ENCODE peak calls at places on chromosomes 1 and 21, in four cellular contexts. One of them, this sample, is unnamed. For H4K20me1 and H3K4me1, the result is how much of the 10 kb centered on the place peaks cover.

GRCh38 chr1:179251675-179252074 is 22.2 kb upstream of the ABL2 start:
- DNase-seq in HepG2: peak
- DNase-seq in GM12878: no peak
- DNase-seq in K562: peak
- DNase-seq in this sample: peak

GRCh38 chr1:109307363-109308021 is 681 bp upstream of the MYBPHL start:
- DNase-seq in HepG2: peak
- DNase-seq in GM12878: no peak
- DNase-seq in K562: peak
- DNase-seq in this sample: no peak

GRCh38 chr1:92797961-92798360 is 13.1 kb upstream of the EVI5 start:
- DNase-seq in HepG2: no peak
- DNase-seq in GM12878: no peak
- DNase-seq in K562: no peak
- DNase-seq in this sample: no peak

GRCh38 chr1:82893712-82894111 is 1093.0 kb downstream of the ADGRL2 start:
- DNase-seq in HepG2: no peak
- DNase-seq in GM12878: no peak
- DNase-seq in K562: no peak
- DNase-seq in this sample: peak

GRCh38 chr1:193406901-193407300 is 220.5 kb upstream of the B3GALT2 start:
- DNase-seq in HepG2: peak
- DNase-seq in GM12878: no peak
- DNase-seq in K562: peak
- DNase-seq in this sample: peak

GRCh38 chr1:233394860-233395717 is 67.6 kb downstream of the MAP3K21 start:
- DNase-seq in HepG2: peak
- DNase-seq in GM12878: no peak
- DNase-seq in K562: peak
- DNase-seq in this sample: peak

GRCh38 chr1:71053758-71054157 is 6.1 kb upstream of the PTGER3 start:
- DNase-seq in HepG2: no peak
- DNase-seq in GM12878: no peak
- DNase-seq in K562: no peak
- DNase-seq in this sample: no peak

GRCh38 chr1:16088996-16089395 is 15.5 kb upstream of the FAM131C start:
- DNase-seq in HepG2: no peak
- DNase-seq in GM12878: no peak
- DNase-seq in K562: no peak
- DNase-seq in this sample: no peak

GRCh38 chr1:39866767-39867166 is 16.5 kb downstream of the TRIT1 start:
- DNase-seq in HepG2: no peak
- DNase-seq in GM12878: no peak
- DNase-seq in K562: no peak
- DNase-seq in this sample: no peak

GRCh38 chr1:163459539-163459938 is 137.8 kb downstream of the NUF2 start:
- DNase-seq in HepG2: no peak
- DNase-seq in GM12878: no peak
- DNase-seq in K562: no peak
- DNase-seq in this sample: no peak

GRCh38 chr1:206769331-206769731 is 1.2 kb upstream of the IL19 start:
- DNase-seq in HepG2: no peak
- DNase-seq in GM12878: peak
- DNase-seq in K562: no peak
- DNase-seq in this sample: no peak

GRCh38 chr21:45010096-45010495 is 64.3 kb upstream of the ADARB1 start:
- DNase-seq in HepG2: peak
- DNase-seq in GM12878: no peak
- DNase-seq in K562: no peak
- DNase-seq in this sample: no peak

GRCh38 chr21:36255650-36256047 is 64.3 kb upstream of the MORC3 start:
- DNase-seq in HepG2: no peak
- DNase-seq in GM12878: peak
- DNase-seq in K562: no peak
- DNase-seq in this sample: no peak

GRCh38 chr1:4062560-4062959 is 162.5 kb upstream of the C1orf174 start:
- DNase-seq in HepG2: no peak
- DNase-seq in GM12878: no peak
- DNase-seq in K562: no peak
- DNase-seq in this sample: no peak

DNA sequence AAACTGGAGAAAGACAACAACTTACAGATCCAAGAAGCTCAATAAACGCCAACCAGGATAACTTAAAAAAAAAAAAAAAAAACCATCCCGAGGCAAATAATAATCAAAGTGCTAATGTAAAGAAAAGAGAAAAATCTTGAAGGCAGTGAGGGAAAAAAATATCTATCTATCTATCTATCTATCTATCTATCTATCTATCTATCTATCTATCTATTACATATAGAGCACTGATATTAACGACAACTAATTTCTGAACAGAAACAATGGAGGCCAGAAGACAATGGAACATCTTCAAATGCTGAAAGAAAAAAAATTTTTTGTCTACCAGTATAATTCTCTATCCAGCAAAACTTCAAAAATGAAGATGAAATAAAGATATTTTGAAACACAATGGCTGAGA is 18.0 kb downstream of the PACC1 start:
- DNase-seq in HepG2: no peak
- DNase-seq in GM12878: no peak
- DNase-seq in K562: no peak
- DNase-seq in this sample: no peak
- H4K20me1 ChIP-seq in HepG2: under half
- H4K20me1 ChIP-seq in GM12878: under half
- H4K20me1 ChIP-seq in K562: under half
- H4K20me1 ChIP-seq in this sample: under half

DNA sequence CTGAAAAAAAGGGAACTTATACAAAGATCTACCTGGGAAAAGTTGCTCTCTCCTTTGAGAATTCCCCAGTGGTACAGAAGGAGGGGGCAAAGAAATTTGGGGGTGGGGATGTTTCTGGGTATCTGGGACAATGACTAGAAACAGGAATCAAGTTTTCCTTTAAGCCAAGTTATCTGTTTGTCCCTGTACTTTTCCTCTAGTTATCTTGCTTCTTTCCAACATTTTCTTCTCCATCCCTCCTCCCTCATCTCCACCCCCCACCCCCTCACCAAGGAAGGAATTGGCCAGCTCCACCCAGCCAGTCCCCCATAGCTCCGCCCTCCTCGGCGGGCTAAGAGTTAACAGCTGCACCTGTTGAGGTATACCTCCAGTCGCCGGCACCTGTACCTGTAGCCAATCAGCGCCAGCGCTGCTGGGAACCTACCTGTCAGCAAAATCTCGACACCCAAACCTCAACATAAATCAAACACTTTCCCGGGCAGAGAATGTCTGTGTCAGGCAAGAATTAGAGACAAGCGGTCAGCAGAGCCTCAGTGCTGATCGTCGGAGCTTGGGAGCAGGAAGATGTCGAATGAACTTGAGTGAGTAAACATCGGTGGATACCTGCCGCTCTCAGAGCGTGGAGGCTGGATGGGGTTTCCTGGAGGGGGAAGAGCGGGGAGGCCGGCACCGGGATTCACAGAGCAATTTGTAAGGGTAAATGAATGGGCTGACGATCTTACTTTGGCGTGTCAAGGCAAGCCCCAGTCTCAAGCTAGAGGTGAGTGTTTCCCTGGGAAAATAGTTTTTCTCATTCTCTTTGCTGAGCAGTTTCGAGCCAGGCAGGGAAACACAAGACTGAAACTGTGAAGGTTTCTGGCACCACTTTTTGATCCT is at the start of gene GRHL3:
- DNase-seq in HepG2: no peak
- DNase-seq in GM12878: no peak
- DNase-seq in K562: no peak
- DNase-seq in this sample: no peak
- H3K4me1 ChIP-seq in HepG2: under half
- H3K4me1 ChIP-seq in GM12878: under half
- H3K4me1 ChIP-seq in K562: under half
- H3K4me1 ChIP-seq in this sample: under half

DNA sequence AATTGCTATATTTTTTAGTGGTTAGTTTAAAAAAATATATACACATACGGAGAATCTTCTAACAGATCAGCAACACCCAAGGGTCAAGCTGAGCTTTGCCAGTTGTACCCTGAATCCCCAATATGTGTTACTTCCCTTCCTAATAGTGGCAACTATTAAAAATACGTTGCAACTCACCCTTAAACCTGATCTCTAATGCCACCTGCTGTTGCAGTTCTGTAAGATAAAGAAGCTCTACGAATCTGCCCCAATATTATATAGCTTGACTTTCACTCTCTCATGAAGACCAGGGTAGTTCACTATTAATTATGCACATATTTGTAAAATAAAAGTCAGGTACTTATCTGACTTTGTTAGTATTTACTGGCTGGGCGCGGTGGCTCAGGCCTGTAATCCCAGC is 58.4 kb downstream of the ASH1L start:
- DNase-seq in HepG2: peak
- DNase-seq in GM12878: no peak
- DNase-seq in K562: peak
- DNase-seq in this sample: peak
- TF ChIP-seq FOXM1 in HepG2: no peak
- TF ChIP-seq FOXM1 in GM12878: no peak
- TF ChIP-seq FOXM1 in K562: no peak
- TF ChIP-seq FOXM1 in this sample: no peak

GRCh38 chr21:18334066-18334465 is 69.5 kb downstream of the TMPRSS15 start:
- DNase-seq in HepG2: no peak
- DNase-seq in GM12878: no peak
- DNase-seq in K562: no peak
- DNase-seq in this sample: no peak
- H4K20me1 ChIP-seq in HepG2: under half
- H4K20me1 ChIP-seq in GM12878: under half
- H4K20me1 ChIP-seq in K562: under half
- H4K20me1 ChIP-seq in this sample: under half

GRCh38 chr1:46615735-46616134 is 876 bp downstream of the MOB3C start:
- DNase-seq in HepG2: no peak
- DNase-seq in GM12878: no peak
- DNase-seq in K562: no peak
- DNase-seq in this sample: peak

GRCh38 chr1:46612937-46613660 is 3.5 kb downstream of the MOB3C start:
- DNase-seq in HepG2: no peak
- DNase-seq in GM12878: no peak
- DNase-seq in K562: no peak
- DNase-seq in this sample: no peak

GRCh38 chr1:46614604-46614984 is 2.0 kb downstream of the MOB3C start:
- DNase-seq in HepG2: no peak
- DNase-seq in GM12878: no peak
- DNase-seq in K562: no peak
- DNase-seq in this sample: no peak

GRCh38 chr1:46615088-46615487 is 1.5 kb downstream of the MOB3C start:
- DNase-seq in HepG2: no peak
- DNase-seq in GM12878: no peak
- DNase-seq in K562: no peak
- DNase-seq in this sample: no peak

DNA sequence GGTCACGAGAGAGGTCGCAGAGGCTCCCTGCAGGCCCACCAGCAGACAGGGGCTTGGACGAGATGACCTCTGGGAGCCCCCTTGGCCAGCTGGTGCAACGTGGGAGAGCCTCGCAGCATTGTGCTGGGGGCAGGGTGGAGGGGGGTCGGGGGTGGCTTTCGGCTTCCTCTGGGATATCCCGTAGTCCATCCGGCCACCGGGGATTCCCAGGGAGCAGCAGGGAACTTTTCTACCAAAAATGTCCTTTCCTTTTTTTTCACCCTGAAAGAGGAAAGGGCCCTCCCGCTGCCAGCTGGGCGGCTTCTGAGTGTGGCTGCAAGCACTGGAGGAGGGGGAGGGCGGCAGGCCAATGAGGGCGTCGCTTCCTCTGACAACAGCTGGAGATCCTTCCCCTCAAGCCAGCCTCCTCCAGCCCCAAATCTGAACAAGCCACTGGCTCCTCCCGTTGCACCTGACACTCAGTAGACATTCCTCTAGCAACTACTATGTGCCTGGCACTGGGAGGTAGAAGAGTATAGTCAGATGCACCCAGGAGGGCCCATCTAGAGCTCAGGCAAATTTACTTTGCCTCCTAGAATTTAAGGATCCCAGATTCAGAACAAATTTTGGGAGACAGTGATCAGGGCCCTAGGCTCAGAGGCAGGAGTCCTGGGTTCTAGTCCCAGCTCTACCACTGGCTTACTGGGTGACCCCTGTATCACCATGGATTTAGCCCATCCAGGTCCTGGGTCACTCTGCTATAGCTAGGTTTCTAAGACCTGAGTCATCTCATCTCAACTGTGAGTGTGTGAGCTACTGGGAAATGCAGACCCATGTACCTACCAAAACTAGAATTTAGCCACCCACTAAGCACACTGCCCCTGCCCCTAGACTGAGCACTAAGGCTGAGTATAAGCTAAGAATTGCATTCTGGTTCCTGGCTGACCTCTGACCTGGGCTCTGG is 2.7 kb downstream of the MOB3C start:
- DNase-seq in HepG2: no peak
- DNase-seq in GM12878: peak
- DNase-seq in K562: no peak
- DNase-seq in this sample: no peak
- H3K4me1 ChIP-seq in HepG2: under half
- H3K4me1 ChIP-seq in GM12878: under half
- H3K4me1 ChIP-seq in K562: under half
- H3K4me1 ChIP-seq in this sample: under half

DNA sequence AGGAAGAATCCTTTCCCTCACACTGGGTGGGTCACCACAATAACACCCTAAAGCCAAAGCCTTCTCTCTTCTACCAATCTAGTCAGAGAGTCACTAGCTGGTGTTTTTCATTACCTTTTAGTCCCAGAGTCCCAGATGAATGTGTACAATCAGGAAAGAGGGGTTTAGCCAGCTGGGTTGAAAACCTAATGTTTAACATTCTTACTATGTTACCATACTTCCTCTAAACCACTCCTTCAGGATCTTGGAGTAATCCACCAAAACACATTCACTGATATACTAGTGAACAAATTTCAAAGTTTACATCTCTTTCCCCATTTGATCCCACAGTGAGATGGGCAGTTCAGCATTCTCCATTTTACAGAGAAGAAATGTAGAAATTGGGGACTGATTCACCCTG is 9.7 kb downstream of the LPAR3 start:
- DNase-seq in HepG2: no peak
- DNase-seq in GM12878: no peak
- DNase-seq in K562: no peak
- DNase-seq in this sample: no peak
- TF ChIP-seq FOXM1 in HepG2: no peak
- TF ChIP-seq FOXM1 in GM12878: no peak
- TF ChIP-seq FOXM1 in K562: no peak
- TF ChIP-seq FOXM1 in this sample: no peak

GRCh38 chr1:29893036-29893723 is 656.9 kb downstream of the PTPRU start:
- DNase-seq in HepG2: no peak
- DNase-seq in GM12878: no peak
- DNase-seq in K562: no peak
- DNase-seq in this sample: peak
- H4K20me1 ChIP-seq in HepG2: under half
- H4K20me1 ChIP-seq in GM12878: under half
- H4K20me1 ChIP-seq in K562: under half
- H4K20me1 ChIP-seq in this sample: under half